ENCODE peak calls at places on chromosomes 11 and 22, in nine cellular contexts. H, M, Z, F, P, L, S, O and C are unnamed samples.

GRCh38 chr22:17087176-17088131 is 2.7 kb downstream of the IL17RA start:
- DNase-seq in L (no peak), S (no peak), F (no peak), O (no peak), M (no peak), P (peak), H (peak), Z (no peak), C (no peak)

GRCh38 chr22:22709719-22710445 is 65.5 kb downstream of the GGTLC2 start:
- DNase-seq in Z (no peak), O (no peak), S (peak), H (no peak), M (no peak), L (peak), F (peak), P (no peak), C (no peak)

GRCh38 chr11:15157181-15157580 is 42.5 kb downstream of the INSC start:
- DNase-seq in F (no peak), H (peak), P (peak), M (no peak), O (no peak), Z (no peak), L (no peak), S (no peak), C (peak)

GRCh38 chr11:26558191-26558590 is 13.9 kb downstream of the MUC15 start:
- DNase-seq in O (no peak), P (no peak), L (no peak), Z (no peak), M (no peak), H (no peak), S (no peak), F (no peak), C (no peak)

GRCh38 chr22:49597428-49598039 is 230.1 kb downstream of the BRD1 start:
- DNase-seq in S (no peak), M (no peak), Z (no peak), F (no peak), H (no peak), L (no peak), O (no peak), P (no peak), C (no peak)

GRCh38 chr11:3000032-3000961 is 8.2 kb upstream of the NAP1L4 start:
- DNase-seq in Z (peak), F (no peak), H (peak), P (peak), M (peak), L (peak), S (peak), O (no peak), C (peak)

GRCh38 chr11:117993988-117994741 is 8.0 kb downstream of the IL10RA start:
- DNase-seq in O (no peak), Z (no peak), M (no peak), P (no peak), H (no peak), S (no peak), F (no peak), L (no peak), C (no peak)

GRCh38 chr11:120545813-120546212 is 34.3 kb downstream of the GRIK4 start:
- DNase-seq in F (no peak), Z (no peak), H (no peak), M (no peak), O (no peak), S (no peak), P (no peak), L (no peak), C (no peak)

GRCh38 chr22:28017859-28018258 is 98.8 kb upstream of the PITPNB start:
- DNase-seq in M (no peak), O (no peak), Z (no peak), H (no peak), F (no peak), P (no peak), S (peak), L (no peak), C (no peak)

GRCh38 chr11:92332986-92333385 is 108.4 kb downstream of the FAT3 start:
- DNase-seq in O (no peak), L (no peak), F (no peak), Z (no peak), P (peak), S (no peak), H (peak), M (no peak), C (no peak)

GRCh38 chr22:39176067-39176621 is 23.7 kb upstream of the CBX7 start:
- DNase-seq in H (peak), M (peak), F (no peak), L (peak), S (peak), P (peak), Z (peak), O (no peak), C (peak)

GRCh38 chr11:4436424-4436823 is 12.7 kb upstream of the OR52K2 start:
- DNase-seq in L (no peak), Z (no peak), S (no peak), F (no peak), P (no peak), O (no peak), M (no peak), H (no peak), C (no peak)

GRCh38 chr11:3188496-3189192 is 23.5 kb upstream of the OSBPL5 start:
- DNase-seq in P (peak), F (no peak), L (no peak), Z (peak), M (no peak), H (no peak), S (no peak), O (no peak), C (no peak)

GRCh38 chr11:22208151-22208858 is 15.4 kb downstream of the ANO5 start:
- DNase-seq in O (no peak), H (no peak), L (no peak), Z (no peak), M (no peak), S (no peak), F (no peak), P (no peak), C (no peak)

GRCh38 chr11:117696489-117696888 is 100.5 kb downstream of the DSCAML1 start:
- DNase-seq in O (no peak), Z (no peak), M (peak), S (no peak), H (no peak), P (no peak), L (peak), F (no peak), C (no peak)

GRCh38 chr11:76073716-76074115 is 132.6 kb downstream of the WNT11 start:
- DNase-seq in H (peak), P (peak), O (no peak), M (no peak), Z (no peak), S (no peak), F (no peak), L (no peak), C (peak)

GRCh38 chr22:47199261-47199948 is 437.0 kb downstream of the TBC1D22A start:
- DNase-seq in L (no peak), H (no peak), Z (no peak), M (no peak), F (peak), O (no peak), P (no peak), S (no peak), C (no peak)

GRCh38 chr22:45516923-45517675 is 14.4 kb downstream of the FBLN1 start:
- DNase-seq in F (no peak), P (peak), M (peak), L (peak), Z (no peak), S (peak), H (peak), O (no peak), C (peak)

GRCh38 chr11:18987454-18988231 is 48.4 kb upstream of the MRGPRX1 start:
- DNase-seq in P (peak), O (no peak), L (no peak), F (no peak), M (no peak), H (peak), Z (no peak), S (no peak), C (peak)

GRCh38 chr22:48955351-48956311 is 872.0 kb downstream of the BRD1 start:
- DNase-seq in O (peak), L (no peak), P (no peak), M (no peak), S (no peak), H (no peak), Z (no peak), F (peak), C (no peak)

GRCh38 chr22:25752615-25753214 is 10.7 kb downstream of the MYO18B start:
- DNase-seq in F (no peak), O (no peak), P (no peak), M (no peak), H (no peak), S (no peak), Z (no peak), L (no peak), C (no peak)

GRCh38 chr11:130544266-130544665 is 95.8 kb downstream of the ADAMTS15 start:
- DNase-seq in S (no peak), O (no peak), H (no peak), L (no peak), F (no peak), Z (no peak), M (no peak), P (no peak), C (no peak)

GRCh38 chr11:92662580-92662979 is 306.9 kb upstream of the MTNR1B start:
- DNase-seq in P (no peak), O (peak), L (no peak), S (no peak), F (no peak), M (no peak), H (no peak), Z (no peak), C (no peak)

GRCh38 chr11:69141742-69142141 is 14.0 kb upstream of the SMIM38 start:
- DNase-seq in O (no peak), Z (no peak), H (peak), M (no peak), S (no peak), L (no peak), P (no peak), F (no peak), C (no peak)

GRCh38 chr22:49186756-49187155 is 640.9 kb downstream of the BRD1 start:
- DNase-seq in H (no peak), P (no peak), F (no peak), L (no peak), S (no peak), Z (no peak), O (no peak), M (no peak), C (no peak)

DNA sequence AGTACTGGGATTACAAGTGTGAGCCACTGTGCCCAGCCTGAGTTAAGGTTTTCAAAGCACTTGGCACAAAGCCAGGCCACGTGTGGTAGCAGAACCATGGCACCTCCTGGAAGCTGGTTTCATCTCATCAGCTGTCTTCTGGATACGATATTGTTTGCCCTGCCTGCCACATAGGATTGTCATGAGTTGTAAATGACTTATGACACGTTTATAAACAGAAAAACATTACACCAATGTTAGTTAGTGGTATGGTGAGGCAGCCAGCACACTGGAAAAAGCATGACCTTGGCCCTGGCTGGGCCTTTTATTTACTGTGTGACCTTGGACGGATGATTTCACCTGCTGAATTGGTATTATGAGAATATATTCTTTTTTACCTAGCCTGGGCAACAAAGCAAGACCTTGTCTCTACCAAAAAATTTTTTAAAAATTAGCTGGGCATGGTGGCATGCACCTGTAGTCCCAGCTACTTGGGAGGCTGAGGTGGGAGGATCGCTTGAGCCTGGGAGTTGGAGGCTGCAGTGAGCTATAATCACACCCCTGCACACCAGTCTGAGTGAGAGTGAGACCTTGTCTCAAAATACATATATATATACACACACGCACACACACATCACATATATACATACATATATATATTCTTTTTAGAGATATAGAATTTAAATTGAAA is 24.0 kb upstream of the MYH9 start:
- DNase-seq in H (no peak), O (no peak), Z (no peak), L (no peak), M (no peak), P (no peak), F (no peak), S (peak), C (no peak)
- H3K4me3 ChIP-seq in H (no peak), O (no peak), Z (no peak), L (no peak), M (no peak), P (no peak), F (no peak), S (no peak), C (no peak)

GRCh38 chr11:65292866-65293265 is 21.8 kb upstream of the CDC42EP2 start:
- DNase-seq in Z (no peak), M (no peak), L (no peak), P (no peak), F (no peak), H (no peak), S (no peak), O (no peak), C (no peak)
- TF ChIP-seq CTCF in Z (no peak), M (no peak), L (no peak), P (no peak), F (no peak), H (no peak), S (no peak), O (no peak), C (no peak)

GRCh38 chr11:73149105-73149504 is 7.0 kb upstream of the FCHSD2 start:
- DNase-seq in Z (peak), S (no peak), M (no peak), O (no peak), L (no peak), H (no peak), F (peak), P (no peak), C (no peak)
- H3K4me3 ChIP-seq in Z (no peak), S (no peak), M (no peak), O (no peak), L (no peak), H (no peak), F (no peak), P (no peak), C (no peak)

GRCh38 chr11:6622261-6623171 is 3.3 kb upstream of the TPP1 start:
- DNase-seq in F (no peak), H (no peak), M (no peak), Z (no peak), O (no peak), S (no peak), P (no peak), L (no peak), C (no peak)
- TF ChIP-seq CTCF in F (no peak), H (no peak), M (no peak), Z (no peak), O (no peak), S (no peak), P (no peak), L (no peak), C (no peak)

DNA sequence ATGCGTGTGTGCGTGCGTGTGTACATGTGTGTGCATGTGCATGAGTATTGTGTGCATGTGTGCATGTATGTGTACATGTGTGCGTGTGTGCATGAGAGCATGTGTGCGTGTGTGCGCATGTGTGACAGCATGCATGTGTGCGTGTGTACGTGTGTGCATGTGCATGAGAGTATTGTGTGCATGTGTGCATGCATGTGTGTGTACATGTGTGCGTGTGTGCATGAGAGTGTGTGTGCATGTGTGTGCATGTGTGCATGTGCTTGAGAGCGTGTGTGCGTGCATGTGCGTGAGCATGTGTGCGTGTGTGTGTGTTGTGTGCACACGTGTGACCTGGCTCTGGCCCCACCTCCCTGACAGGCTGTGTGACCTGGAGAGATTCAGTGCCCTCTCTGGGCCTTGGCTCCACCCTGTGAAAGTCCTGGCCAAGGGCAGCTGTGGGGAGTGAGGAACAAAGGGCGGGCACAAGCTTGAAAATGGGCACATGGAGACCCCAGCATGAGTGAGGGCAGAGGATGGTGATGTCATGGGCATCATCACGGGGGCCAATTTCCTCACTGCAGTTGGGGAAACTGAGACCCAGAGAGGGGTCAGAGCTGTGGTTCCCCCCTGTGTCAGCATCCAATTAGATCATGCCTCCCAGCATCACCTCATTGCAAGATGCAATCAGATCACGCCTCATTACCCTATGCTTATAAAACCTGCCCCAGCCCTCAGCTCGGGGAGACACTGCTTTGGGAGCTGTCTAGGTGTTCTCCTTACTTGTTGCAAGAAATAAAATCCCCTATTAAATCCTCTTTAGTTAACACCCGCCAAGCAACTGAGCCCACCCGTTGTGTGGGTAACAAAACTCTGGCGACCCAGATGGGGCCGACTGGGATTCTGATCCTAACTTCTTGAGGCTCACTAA is 643 bp downstream of the ACY3 start:
- DNase-seq in S (peak), L (no peak), F (no peak), O (no peak), M (no peak), P (no peak), H (no peak), Z (no peak), C (no peak)
- H3K4me3 ChIP-seq in S (peak), L (no peak), F (no peak), O (peak), M (no peak), P (no peak), H (no peak), Z (no peak), C (no peak)